ENCODE peak calls at places on chromosomes 11 and 22, in ten cellular contexts. J is kidney epithelial cell, C is A549, A is fibroblast of lung, B is pancreas, G is A673, E is brain microvascular endothelial cell, Q is astrocyte of the cerebellum, I is GM12865, Z is tibial artery. T is an unnamed sample.

GRCh38 chr22:19525116-19525660 is 978 bp upstream of the CLDN5 start:
- DNase-seq in Q (no peak), C (no peak), E (no peak), B (no peak), A (no peak), I (no peak), Z (no peak), G (no peak), J (no peak), T (no peak)

GRCh38 chr11:9840460-9841004 is 176.7 kb downstream of the SWAP70 start:
- DNase-seq in Q (no peak), J (no peak), C (no peak), B (no peak), G (no peak), E (no peak), A (no peak), I (no peak), Z (no peak), T (no peak)

GRCh38 chr11:57641426-57641825 is 8.3 kb downstream of the YPEL4 start:
- DNase-seq in G (peak), E (peak), Z (no peak), A (peak), J (no peak), B (no peak), Q (no peak), I (peak), C (peak), T (peak)

GRCh38 chr22:42347281-42347824 is 76.9 kb upstream of the TCF20 start:
- DNase-seq in G (peak), J (no peak), C (no peak), I (no peak), E (no peak), A (no peak), Z (no peak), B (no peak), Q (no peak), T (no peak)

GRCh38 chr11:4826425-4826824 is 5.3 kb downstream of the OR51F2 start:
- DNase-seq in G (no peak), C (no peak), Z (no peak), I (no peak), E (peak), A (no peak), J (no peak), B (no peak), Q (peak), T (no peak)

GRCh38 chr11:76698321-76699043 is 27.9 kb upstream of the LRRC32 start:
- DNase-seq in I (peak), A (no peak), G (peak), C (no peak), Z (no peak), E (no peak), B (no peak), Q (no peak), J (no peak), T (no peak)

GRCh38 chr11:71913716-71914115 is 14.7 kb downstream of the XNDC1N start:
- DNase-seq in Z (no peak), E (no peak), B (no peak), I (no peak), J (no peak), A (peak), Q (no peak), G (no peak), C (no peak), T (no peak)

GRCh38 chr22:45329536-45329936 is 19.8 kb downstream of the FAM118A start:
- DNase-seq in E (no peak), I (no peak), Z (no peak), Q (no peak), G (no peak), C (no peak), B (no peak), J (no peak), A (no peak), T (no peak)

GRCh38 chr22:46457502-46458488 is 79.6 kb downstream of the CELSR1 start:
- DNase-seq in G (no peak), B (no peak), C (no peak), J (peak), A (no peak), Q (no peak), E (peak), Z (no peak), I (no peak), T (peak)

GRCh38 chr22:31120230-31120629 is 2.5 kb upstream of the INPP5J start:
- DNase-seq in I (no peak), G (no peak), C (no peak), A (no peak), Q (no peak), Z (no peak), J (no peak), B (no peak), E (no peak), T (no peak)

GRCh38 chr22:23773247-23774113 is 831 bp downstream of the MMP11 start:
- DNase-seq in I (no peak), G (no peak), E (no peak), Q (no peak), A (no peak), Z (no peak), C (no peak), B (no peak), J (no peak), T (no peak)

GRCh38 chr11:130144129-130144528 is 15.5 kb upstream of the ST14 start:
- DNase-seq in G (no peak), B (no peak), C (no peak), E (no peak), Z (no peak), Q (no peak), A (no peak), I (no peak), J (no peak), T (no peak)
- TF ChIP-seq CTCF in G (no peak), B (no peak), C (no peak), E (no peak), Z (no peak), Q (no peak), A (no peak), I (no peak), J (no peak), T (no peak)

DNA sequence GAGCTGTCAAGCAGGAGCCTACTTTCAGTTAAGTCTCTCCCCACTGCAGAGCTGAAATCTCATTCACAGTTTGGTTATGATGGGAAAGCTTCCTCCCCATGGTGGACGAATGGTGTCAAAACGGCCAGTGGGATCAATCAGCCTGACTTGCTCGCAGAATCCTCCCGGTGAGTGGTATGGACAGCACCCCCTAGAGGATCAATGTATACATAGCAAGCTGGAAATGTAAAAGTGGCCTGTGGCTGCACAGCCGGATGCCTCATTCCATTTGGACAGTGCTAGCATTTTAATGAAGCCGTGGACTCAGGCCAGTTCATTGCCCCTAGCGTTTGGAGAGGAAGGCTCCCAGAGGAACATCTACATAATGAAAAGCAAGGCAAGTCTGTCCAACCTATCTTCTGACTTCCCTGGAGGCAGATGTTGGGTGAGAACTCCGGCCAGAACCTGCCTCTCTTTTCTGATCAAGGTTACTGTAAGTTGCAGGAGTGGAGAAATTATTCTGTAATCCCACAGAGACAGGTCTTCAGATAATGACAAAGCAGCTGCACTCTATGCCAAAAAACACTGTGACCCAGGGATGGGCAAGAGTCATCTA is 942.3 kb downstream of the NTM start:
- DNase-seq in I (peak), C (no peak), A (peak), Z (no peak), Q (peak), E (peak), B (no peak), J (no peak), G (peak), T (peak)
- TF ChIP-seq CTCF in I (peak), C (no peak), A (peak), Z (no peak), Q (peak), E (peak), B (peak), J (peak), G (peak), T (peak)

DNA sequence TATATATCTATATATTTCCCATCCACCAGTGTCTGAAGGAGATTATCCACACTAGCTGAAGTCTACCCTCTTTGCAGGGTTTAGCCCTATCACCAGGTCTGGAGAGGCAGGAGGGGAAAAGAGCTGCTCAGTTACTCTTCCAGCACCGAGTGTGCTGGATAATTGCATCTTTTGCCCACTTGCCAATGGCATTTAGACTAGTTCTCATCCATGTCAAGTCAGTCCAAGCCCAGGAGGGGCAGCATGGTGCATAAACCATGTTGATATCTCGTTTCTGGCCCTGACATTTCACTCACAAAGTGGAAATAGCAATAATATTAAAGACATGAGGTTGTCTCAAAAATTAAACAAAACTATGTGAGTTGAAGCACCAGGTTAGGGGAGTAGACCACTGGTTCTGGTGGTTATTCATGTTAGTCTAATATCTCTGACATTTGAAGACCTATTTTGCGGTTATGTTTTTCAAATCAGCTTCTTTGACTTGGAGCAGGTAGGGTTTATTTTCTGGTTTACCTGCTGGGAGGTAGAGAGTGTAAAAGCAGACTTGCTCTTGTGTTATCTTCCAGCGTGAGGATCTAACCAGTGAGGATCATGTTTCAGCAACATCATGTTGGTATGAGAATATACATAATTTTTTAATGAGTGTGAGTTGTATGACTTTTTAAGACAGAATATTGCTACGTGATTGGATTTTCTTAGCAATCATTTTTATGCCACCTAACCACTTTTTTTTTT is 273.2 kb upstream of the KIRREL3 start:
- DNase-seq in C (no peak), Z (no peak), G (no peak), Q (no peak), B (no peak), A (no peak), I (no peak), E (no peak), J (no peak), T (no peak)
- TF ChIP-seq CTCF in C (no peak), Z (no peak), G (no peak), Q (no peak), B (no peak), A (no peak), I (no peak), E (no peak), J (no peak), T (no peak)

GRCh38 chr11:75349540-75350116 is 1.8 kb downstream of the ARRB1 start:
- DNase-seq in Z (peak), C (no peak), E (no peak), G (no peak), A (no peak), J (no peak), B (no peak), I (no peak), Q (no peak), T (no peak)

GRCh38 chr11:75350122-75350742 is 1.2 kb downstream of the ARRB1 start:
- DNase-seq in E (no peak), J (no peak), B (no peak), A (no peak), I (no peak), Z (no peak), Q (no peak), C (no peak), G (no peak), T (no peak)

GRCh38 chr11:75350743-75351540 is 519 bp downstream of the ARRB1 start:
- DNase-seq in A (peak), C (no peak), E (no peak), G (peak), Q (no peak), Z (peak), J (no peak), I (no peak), B (peak), T (no peak)

GRCh38 chr11:75352417-75353206 is 1.2 kb upstream of the ARRB1 start:
- DNase-seq in J (no peak), A (no peak), Q (no peak), G (no peak), E (no peak), B (peak), I (peak), C (no peak), Z (peak), T (no peak)

DNA sequence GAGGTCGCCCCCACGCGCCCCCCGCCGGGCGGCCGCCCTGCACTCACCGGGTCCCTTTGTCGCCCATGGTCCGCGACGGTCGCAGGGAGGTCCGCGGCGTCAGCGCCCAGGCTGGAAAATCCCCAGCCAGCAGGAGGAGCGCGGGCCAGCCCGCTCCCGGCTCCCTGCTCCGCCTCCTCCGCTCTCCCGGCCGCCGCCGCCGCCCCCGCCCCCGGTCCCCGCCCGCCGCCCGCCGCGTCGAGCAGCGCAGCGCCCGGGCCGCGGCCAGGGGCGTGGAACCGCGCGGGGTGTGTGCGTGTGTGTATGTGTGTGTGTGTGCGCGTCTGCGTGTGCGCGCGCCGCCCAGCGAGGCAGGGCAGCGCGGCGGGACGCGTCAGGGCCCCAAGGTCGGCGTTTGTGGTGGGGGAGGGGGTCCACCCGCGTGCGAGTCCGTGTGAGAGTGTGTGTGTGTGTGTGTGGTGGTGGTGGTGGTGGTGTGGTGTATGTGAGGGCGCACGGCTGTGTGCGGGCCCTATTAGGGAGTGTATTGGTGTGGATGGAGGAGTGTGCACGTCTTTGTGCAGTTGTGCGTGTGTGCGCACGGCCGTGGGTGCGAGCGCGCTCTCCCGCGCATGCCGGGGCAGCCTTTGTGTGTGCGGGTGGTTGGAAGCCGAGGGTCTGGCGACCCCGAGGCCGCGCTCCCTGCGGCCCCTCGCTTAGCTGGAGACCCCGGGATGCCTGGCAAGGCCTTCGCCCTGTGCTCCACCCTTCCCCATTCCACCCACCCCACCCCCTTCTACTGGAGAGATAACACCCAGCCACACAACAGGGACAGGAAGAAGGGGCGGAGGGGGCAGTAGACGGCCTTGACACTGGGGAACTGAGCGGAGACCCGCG is at the start of gene ARRB1:
- DNase-seq in B (peak), Z (peak), E (peak), C (peak), Q (no peak), G (peak), I (peak), J (no peak), A (peak), T (peak)
- TF ChIP-seq CTCF in B (no peak), Z (no peak), E (peak), C (no peak), Q (no peak), G (no peak), I (no peak), J (no peak), A (peak), T (no peak)

DNA sequence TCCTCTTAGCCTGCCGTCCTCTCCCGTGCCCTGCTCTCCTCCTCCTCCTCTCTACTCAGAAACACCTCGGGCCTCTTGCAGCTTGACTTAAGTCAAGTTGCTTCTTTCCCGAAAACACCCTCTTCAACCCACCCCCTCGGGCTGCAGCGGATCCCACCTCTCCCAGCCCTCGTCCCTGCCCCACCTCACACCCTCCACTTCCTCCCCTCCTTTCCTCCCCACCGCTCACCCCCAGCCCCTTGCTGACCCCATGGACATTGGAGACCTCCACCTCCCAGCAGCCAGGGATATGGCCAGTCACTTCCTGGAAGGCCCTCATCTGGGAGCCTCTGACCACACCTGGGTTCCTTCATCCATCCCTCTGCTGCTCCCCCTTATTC is 8.5 kb upstream of the CYTH4 start:
- DNase-seq in C (no peak), E (no peak), I (no peak), B (no peak), Z (no peak), Q (no peak), A (no peak), J (no peak), G (no peak), T (no peak)
- TF ChIP-seq CTCF in C (no peak), E (no peak), I (no peak), B (no peak), Z (no peak), Q (no peak), A (no peak), J (no peak), G (no peak), T (no peak)

DNA sequence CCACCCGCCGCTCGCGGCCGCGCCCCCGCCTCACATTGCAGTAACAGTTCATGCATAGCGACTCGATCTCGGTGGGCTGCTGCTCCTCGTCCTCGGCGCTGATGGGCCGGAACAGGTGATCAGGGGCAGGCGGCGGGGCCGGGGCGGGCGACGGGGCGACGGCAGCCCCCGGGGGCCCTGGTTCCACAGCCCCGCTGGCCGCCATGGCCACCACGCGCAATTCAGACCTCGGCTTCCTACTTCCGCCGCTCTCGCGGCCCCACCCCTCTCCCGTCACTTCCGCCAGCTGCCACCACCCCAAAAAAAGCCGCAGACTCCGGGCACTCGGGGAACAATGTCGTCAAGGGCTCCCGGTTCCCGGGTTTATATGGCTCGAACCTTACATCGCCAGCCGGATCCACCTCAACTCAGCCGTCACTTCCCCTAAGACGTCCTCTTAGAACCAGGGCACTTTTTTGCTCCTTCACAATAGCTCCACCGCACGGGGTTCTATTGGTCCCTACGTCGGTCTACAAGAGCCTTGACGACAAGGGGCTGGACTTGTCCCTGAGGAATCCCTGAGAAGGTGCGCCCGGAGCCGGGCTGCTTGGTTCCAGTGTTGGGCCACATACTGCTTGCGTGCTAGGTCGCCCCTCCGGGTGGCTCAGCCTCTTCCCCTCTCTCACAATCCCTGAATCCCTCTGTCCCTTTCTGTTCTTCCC is at the start of gene ZPR1:
- DNase-seq in E (peak), B (peak), J (no peak), Z (peak), I (peak), G (peak), C (peak), A (peak), Q (no peak), T (peak)
- TF ChIP-seq CTCF in E (no peak), B (no peak), J (no peak), Z (no peak), I (no peak), G (no peak), C (no peak), A (no peak), Q (no peak), T (peak)

DNA sequence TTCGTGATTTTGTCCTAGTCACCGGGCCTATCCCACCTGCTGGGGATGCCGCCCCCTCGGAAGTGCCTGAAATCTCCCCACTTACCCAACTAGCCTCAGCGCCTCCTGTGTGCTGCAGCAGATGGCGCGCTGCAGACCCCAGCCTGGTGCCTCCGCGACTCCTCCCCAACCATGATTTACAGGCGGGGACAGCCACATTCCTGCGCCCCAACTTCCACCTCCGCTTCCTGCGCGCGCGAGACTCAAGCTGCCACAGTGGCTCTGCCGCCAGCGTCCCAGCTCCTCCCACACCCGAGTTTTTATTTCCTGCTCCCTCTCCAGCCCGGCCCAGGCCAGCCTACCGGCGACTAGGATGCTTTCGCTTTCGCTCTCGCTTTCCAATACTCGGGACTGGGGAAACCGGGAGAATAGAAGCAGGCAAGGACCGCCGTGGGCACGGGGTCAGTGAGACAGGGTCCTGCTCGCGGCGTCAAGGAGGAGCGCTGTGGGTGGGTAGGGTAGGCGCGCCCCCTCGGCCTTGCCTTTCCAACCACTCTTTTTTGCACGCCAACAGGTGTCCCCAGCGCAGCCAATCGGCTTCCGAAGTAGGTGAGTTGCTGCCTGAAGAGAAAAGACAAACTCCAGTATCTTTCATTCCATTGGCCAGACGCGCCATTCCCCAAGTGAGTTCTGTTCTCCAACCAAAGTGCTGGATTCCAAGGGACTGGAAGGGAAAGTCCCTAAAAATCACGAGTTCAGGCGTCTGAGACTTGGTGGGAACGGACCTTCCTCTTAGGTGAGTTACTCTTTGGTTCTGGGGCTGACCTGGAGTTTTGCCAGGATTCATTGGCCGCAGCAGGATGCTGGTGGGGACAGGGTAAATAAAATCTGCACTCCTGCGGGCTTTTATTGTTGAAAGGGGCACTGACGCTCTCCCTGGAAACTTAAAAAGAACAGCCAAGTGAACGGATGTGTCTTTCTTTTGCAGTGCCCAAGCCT is at the start of gene FAM111A:
- DNase-seq in G (peak), J (peak), E (peak), Q (peak), C (peak), B (peak), Z (peak), A (peak), I (peak), T (peak)
- TF ChIP-seq CTCF in G (peak), J (peak), E (peak), Q (peak), C (peak), B (no peak), Z (peak), A (peak), I (peak), T (peak)